ENCODE peak calls at places on chromosomes 1 and 21, in nine cellular contexts. G, N, D, R, V, L, T, X and U are unnamed samples.

GRCh38 chr1:67573481-67573880 is 111.5 kb upstream of the GADD45A start:
- DNase-seq in G (peak; percentile 25), N (no peak), D (no peak), R (no peak), V (no peak), L (no peak), T (no peak), X (no peak), U (no peak)

GRCh38 chr1:159957824-159958268 is 3.8 kb upstream of the SLAMF9 start:
- DNase-seq in G (no peak), N (no peak), D (no peak), R (no peak), V (no peak), L (no peak), T (no peak), X (no peak), U (no peak)

GRCh38 chr1:235843458-235843857 is 23.2 kb downstream of the LYST start:
- DNase-seq in G (peak; percentile 63), N (no peak), D (peak; percentile 45), R (no peak), V (no peak), L (no peak), T (peak; percentile 26), X (no peak), U (no peak)

GRCh38 chr21:45819478-45820170 is 161.9 kb upstream of the COL6A1 start:
- DNase-seq in G (no peak), N (no peak), D (no peak), R (no peak), V (no peak), L (no peak), T (no peak), X (no peak), U (no peak)

GRCh38 chr1:176208034-176208433 is 948 bp upstream of the COP1 start:
- DNase-seq in G (no peak), N (no peak), D (peak; percentile 36), R (no peak), V (no peak), L (no peak), T (no peak), X (no peak), U (no peak)

GRCh38 chr1:9235123-9235513 is 544 bp downstream of the H6PD start:
- DNase-seq in G (peak; percentile 83), N (no peak), D (no peak), R (no peak), V (peak; percentile 68), L (no peak), T (no peak), X (no peak), U (peak; percentile 84)

GRCh38 chr1:85573348-85573747 is 7.2 kb upstream of the CCN1 start:
- DNase-seq in G (peak; percentile 65), N (no peak), D (no peak), R (no peak), V (no peak), L (no peak), T (no peak), X (no peak), U (no peak)

GRCh38 chr1:119181236-119181635 is 40.8 kb upstream of the WARS2 start:
- DNase-seq in G (no peak), N (no peak), D (no peak), R (no peak), V (no peak), L (no peak), T (no peak), X (no peak), U (no peak)

GRCh38 chr1:93021539-93022134 is 57.4 kb upstream of the MTF2 start:
- DNase-seq in G (peak; percentile 70), N (peak; percentile 24), D (peak; percentile 70), R (no peak), V (no peak), L (no peak), T (peak; percentile 43), X (peak; percentile 49), U (no peak)

GRCh38 chr1:105608713-105609112 is 1447.8 kb upstream of the PRMT6 start:
- DNase-seq in G (peak; percentile 2), N (no peak), D (no peak), R (no peak), V (no peak), L (no peak), T (no peak), X (no peak), U (no peak)

GRCh38 chr1:67257173-67257535 is 50.5 kb upstream of the IL12RB2 start:
- DNase-seq in G (no peak), N (no peak), D (no peak), R (no peak), V (no peak), L (no peak), T (no peak), X (no peak), U (no peak)

GRCh38 chr1:18922319-18922726 is 20.0 kb upstream of the ALDH4A1 start:
- DNase-seq in G (peak; percentile 88), N (no peak), D (no peak), R (no peak), V (peak; percentile 59), L (no peak), T (no peak), X (no peak), U (peak; percentile 92)

GRCh38 chr21:27953328-27954045 is 986.6 kb upstream of the ADAMTS5 start:
- DNase-seq in G (no peak), N (no peak), D (peak; percentile 0), R (no peak), V (no peak), L (no peak), T (no peak), X (no peak), U (no peak)

GRCh38 chr1:41542196-41542955 is 57.9 kb upstream of the EDN2 start:
- DNase-seq in G (no peak), N (no peak), D (no peak), R (peak; percentile 25), V (no peak), L (no peak), T (no peak), X (no peak), U (no peak)

GRCh38 chr1:2279210-2279639 is 51.1 kb downstream of the SKI start:
- DNase-seq in G (peak; percentile 93), N (no peak), D (no peak), R (no peak), V (no peak), L (no peak), T (no peak), X (peak; percentile 98), U (no peak)

GRCh38 chr1:170168263-170168662 is 22.5 kb downstream of the NTMT2 start:
- DNase-seq in G (peak; percentile 67), N (no peak), D (no peak), R (no peak), V (peak; percentile 3), L (no peak), T (peak; percentile 36), X (no peak), U (no peak)

GRCh38 chr1:76503100-76503499 is 364.2 kb upstream of the ST6GALNAC5 start:
- DNase-seq in G (no peak), N (no peak), D (no peak), R (no peak), V (no peak), L (no peak), T (no peak), X (peak; percentile 5), U (no peak)

GRCh38 chr1:22975694-22976093 is 3.0 kb upstream of the LACTBL1 start:
- DNase-seq in G (peak; percentile 41), N (no peak), D (no peak), R (no peak), V (no peak), L (no peak), T (no peak), X (no peak), U (no peak)

GRCh38 chr1:38129473-38129872 is 82.9 kb upstream of the POU3F1 start:
- DNase-seq in G (no peak), N (no peak), D (no peak), R (no peak), V (no peak), L (no peak), T (no peak), X (peak; percentile 82), U (no peak)

GRCh38 chr1:83920320-83920719 is 78.6 kb downstream of the TTLL7 start:
- DNase-seq in G (no peak), N (no peak), D (no peak), R (no peak), V (no peak), L (no peak), T (no peak), X (no peak), U (no peak)

GRCh38 chr1:197173571-197174482 is 27.4 kb upstream of the ASPM start:
- DNase-seq in G (peak; percentile 81), N (no peak), D (no peak), R (no peak), V (no peak), L (no peak), T (no peak), X (no peak), U (no peak)

GRCh38 chr1:222004784-222005183 is 262.9 kb upstream of the DUSP10 start:
- DNase-seq in G (no peak), N (no peak), D (no peak), R (no peak), V (no peak), L (no peak), T (no peak), X (no peak), U (no peak)

GRCh38 chr21:34271452-34271851 is 92.4 kb upstream of the KCNE2 start:
- DNase-seq in G (no peak), N (no peak), D (no peak), R (no peak), V (no peak), L (no peak), T (no peak), X (no peak), U (no peak)

GRCh38 chr21:16073571-16073970 is 343.8 kb downstream of the USP25 start:
- DNase-seq in G (no peak), N (no peak), D (no peak), R (no peak), V (no peak), L (no peak), T (no peak), X (no peak), U (no peak)

GRCh38 chr1:221310180-221310579 is 430.9 kb downstream of the HLX start:
- DNase-seq in G (no peak), N (no peak), D (no peak), R (no peak), V (no peak), L (no peak), T (peak; percentile 30), X (no peak), U (no peak)

GRCh38 chr1:153333902-153334301 is 14.7 kb downstream of the PGLYRP4 start:
- DNase-seq in G (no peak), N (no peak), D (no peak), R (no peak), V (no peak), L (no peak), T (no peak), X (no peak), U (no peak)

GRCh38 chr1:205849619-205850355 is at the start of gene PM20D1:
- DNase-seq in G (peak; percentile 88), N (no peak), D (peak; percentile 81), R (peak; percentile 80), V (no peak), L (peak; percentile 92), T (no peak), X (peak; percentile 82), U (peak; percentile 78)

GRCh38 chr1:109926662-109927300 is 16.1 kb downstream of the CSF1 start:
- DNase-seq in G (peak; percentile 77), N (no peak), D (no peak), R (no peak), V (no peak), L (no peak), T (no peak), X (peak; percentile 9), U (no peak)

GRCh38 chr1:232192781-232193450 is 437.0 kb downstream of the SIPA1L2 start:
- DNase-seq in G (peak; percentile 1), N (no peak), D (no peak), R (no peak), V (no peak), L (no peak), T (no peak), X (no peak), U (no peak)

GRCh38 chr1:68294354-68295066 is 62.2 kb upstream of the WLS start:
- DNase-seq in G (no peak), N (no peak), D (no peak), R (no peak), V (no peak), L (no peak), T (no peak), X (no peak), U (no peak)

GRCh38 chr21:33069994-33070811 is at the start of gene OLIG1:
- DNase-seq in G (no peak), N (no peak), D (peak; percentile 32), R (peak; percentile 66), V (no peak), L (peak; percentile 51), T (peak; percentile 10), X (peak; percentile 98), U (no peak)